ENCODE peak calls at places on chromosomes 12 and 14, in eight cellular contexts. One of them, this sample, is unnamed.

GRCh38 chr14:23445773-23446172 is 10.3 kb upstream of the MYH7 start:
- DNase-seq in NT2/D1: no peak
- DNase-seq in IMR-90: no peak
- DNase-seq in DND-41: no peak
- DNase-seq in heart right ventricle: no peak
- DNase-seq in ACHN: no peak
- DNase-seq in suprapubic skin: no peak
- DNase-seq in pancreas: no peak
- DNase-seq in this sample: no peak

GRCh38 chr12:25459541-25459951 is 93.5 kb downstream of the LMNTD1 start:
- DNase-seq in NT2/D1: no peak
- DNase-seq in IMR-90: no peak
- DNase-seq in DND-41: no peak
- DNase-seq in heart right ventricle: peak; percentile 36
- DNase-seq in ACHN: no peak
- DNase-seq in suprapubic skin: no peak
- DNase-seq in pancreas: peak; percentile 41
- DNase-seq in this sample: no peak

GRCh38 chr12:81077686-81078441 is at the start of gene ACSS3:
- DNase-seq in NT2/D1: peak; percentile 66
- DNase-seq in IMR-90: no peak
- DNase-seq in DND-41: no peak
- DNase-seq in heart right ventricle: peak; percentile 65
- DNase-seq in ACHN: peak; percentile 60
- DNase-seq in suprapubic skin: peak; percentile 73
- DNase-seq in pancreas: peak; percentile 64
- DNase-seq in this sample: no peak

GRCh38 chr12:79008591-79008990 is 144.0 kb downstream of the SYT1 start:
- DNase-seq in NT2/D1: no peak
- DNase-seq in IMR-90: no peak
- DNase-seq in DND-41: no peak
- DNase-seq in heart right ventricle: no peak
- DNase-seq in ACHN: no peak
- DNase-seq in suprapubic skin: no peak
- DNase-seq in pancreas: no peak
- DNase-seq in this sample: no peak

GRCh38 chr14:76461886-76462285 is 85.9 kb downstream of the ESRRB start:
- DNase-seq in NT2/D1: no peak
- DNase-seq in IMR-90: no peak
- DNase-seq in DND-41: no peak
- DNase-seq in heart right ventricle: no peak
- DNase-seq in ACHN: no peak
- DNase-seq in suprapubic skin: no peak
- DNase-seq in pancreas: no peak
- DNase-seq in this sample: no peak

GRCh38 chr14:99715266-99716000 is 31.3 kb downstream of the CYP46A1 start:
- DNase-seq in NT2/D1: no peak
- DNase-seq in IMR-90: no peak
- DNase-seq in DND-41: no peak
- DNase-seq in heart right ventricle: no peak
- DNase-seq in ACHN: no peak
- DNase-seq in suprapubic skin: no peak
- DNase-seq in pancreas: no peak
- DNase-seq in this sample: no peak

GRCh38 chr14:102316048-102316745 is 3.3 kb upstream of the ZNF839 start:
- DNase-seq in NT2/D1: no peak
- DNase-seq in IMR-90: peak; percentile 75
- DNase-seq in DND-41: no peak
- DNase-seq in heart right ventricle: no peak
- DNase-seq in ACHN: peak; percentile 32
- DNase-seq in suprapubic skin: no peak
- DNase-seq in pancreas: no peak
- DNase-seq in this sample: peak; percentile 27

GRCh38 chr12:102769323-102769916 is 147.6 kb downstream of the PAH start:
- DNase-seq in NT2/D1: peak; percentile 63
- DNase-seq in IMR-90: peak; percentile 58
- DNase-seq in DND-41: peak; percentile 48
- DNase-seq in heart right ventricle: peak; percentile 23
- DNase-seq in ACHN: peak; percentile 74
- DNase-seq in suprapubic skin: peak; percentile 65
- DNase-seq in pancreas: no peak
- DNase-seq in this sample: no peak

GRCh38 chr14:25537846-25538455 is 488.0 kb upstream of the STXBP6 start:
- DNase-seq in NT2/D1: peak; percentile 30
- DNase-seq in IMR-90: no peak
- DNase-seq in DND-41: peak; percentile 35
- DNase-seq in heart right ventricle: no peak
- DNase-seq in ACHN: peak; percentile 51
- DNase-seq in suprapubic skin: no peak
- DNase-seq in pancreas: no peak
- DNase-seq in this sample: no peak

GRCh38 chr12:46475972-46476645 is 103.5 kb upstream of the SLC38A2 start:
- DNase-seq in NT2/D1: no peak
- DNase-seq in IMR-90: no peak
- DNase-seq in DND-41: no peak
- DNase-seq in heart right ventricle: no peak
- DNase-seq in ACHN: no peak
- DNase-seq in suprapubic skin: no peak
- DNase-seq in pancreas: no peak
- DNase-seq in this sample: no peak

GRCh38 chr12:69698054-69698453 is 1.0 kb downstream of the BEST3 start:
- DNase-seq in NT2/D1: no peak
- DNase-seq in IMR-90: no peak
- DNase-seq in DND-41: no peak
- DNase-seq in heart right ventricle: no peak
- DNase-seq in ACHN: no peak
- DNase-seq in suprapubic skin: no peak
- DNase-seq in pancreas: no peak
- DNase-seq in this sample: no peak

GRCh38 chr14:74585406-74586335 is 26.4 kb downstream of the LTBP2 start:
- DNase-seq in NT2/D1: no peak
- DNase-seq in IMR-90: no peak
- DNase-seq in DND-41: no peak
- DNase-seq in heart right ventricle: no peak
- DNase-seq in ACHN: no peak
- DNase-seq in suprapubic skin: no peak
- DNase-seq in pancreas: peak; percentile 51
- DNase-seq in this sample: no peak

GRCh38 chr12:129570796-129571400 is 332.9 kb downstream of the TMEM132D start:
- DNase-seq in NT2/D1: no peak
- DNase-seq in IMR-90: no peak
- DNase-seq in DND-41: no peak
- DNase-seq in heart right ventricle: no peak
- DNase-seq in ACHN: no peak
- DNase-seq in suprapubic skin: no peak
- DNase-seq in pancreas: no peak
- DNase-seq in this sample: no peak

GRCh38 chr12:132638541-132639408 is 20.2 kb downstream of the P2RX2 start:
- DNase-seq in NT2/D1: no peak
- DNase-seq in IMR-90: peak; percentile 60
- DNase-seq in DND-41: peak; percentile 39
- DNase-seq in heart right ventricle: no peak
- DNase-seq in ACHN: peak; percentile 47
- DNase-seq in suprapubic skin: no peak
- DNase-seq in pancreas: peak; percentile 32
- DNase-seq in this sample: no peak

GRCh38 chr14:100281286-100282082 is 24.8 kb downstream of the SLC25A29 start:
- DNase-seq in NT2/D1: no peak
- DNase-seq in IMR-90: no peak
- DNase-seq in DND-41: no peak
- DNase-seq in heart right ventricle: no peak
- DNase-seq in ACHN: no peak
- DNase-seq in suprapubic skin: no peak
- DNase-seq in pancreas: peak; percentile 17
- DNase-seq in this sample: no peak

GRCh38 chr12:58648151-58648550 is 272.2 kb downstream of the LRIG3 start:
- DNase-seq in NT2/D1: no peak
- DNase-seq in IMR-90: no peak
- DNase-seq in DND-41: no peak
- DNase-seq in heart right ventricle: no peak
- DNase-seq in ACHN: no peak
- DNase-seq in suprapubic skin: no peak
- DNase-seq in pancreas: no peak
- DNase-seq in this sample: no peak

GRCh38 chr12:113185180-113186032 is at the start of the genes DDX54 and RITA1:
- DNase-seq in NT2/D1: peak; percentile 80
- DNase-seq in IMR-90: peak; percentile 61
- DNase-seq in DND-41: peak; percentile 81
- DNase-seq in heart right ventricle: peak; percentile 79
- DNase-seq in ACHN: peak; percentile 77
- DNase-seq in suprapubic skin: peak; percentile 89
- DNase-seq in pancreas: peak; percentile 91
- DNase-seq in this sample: peak; percentile 83

GRCh38 chr14:22822619-22823551 is 6.8 kb upstream of the MRPL52 start:
- DNase-seq in NT2/D1: peak; percentile 78
- DNase-seq in IMR-90: peak; percentile 86
- DNase-seq in DND-41: no peak
- DNase-seq in heart right ventricle: peak; percentile 82
- DNase-seq in ACHN: peak; percentile 79
- DNase-seq in suprapubic skin: peak; percentile 88
- DNase-seq in pancreas: peak; percentile 77
- DNase-seq in this sample: peak; percentile 58

GRCh38 chr14:103702497-103703432 is 12.5 kb downstream of the XRCC3 start:
- DNase-seq in NT2/D1: no peak
- DNase-seq in IMR-90: no peak
- DNase-seq in DND-41: no peak
- DNase-seq in heart right ventricle: peak; percentile 10
- DNase-seq in ACHN: no peak
- DNase-seq in suprapubic skin: peak; percentile 49
- DNase-seq in pancreas: peak; percentile 55
- DNase-seq in this sample: no peak

GRCh38 chr12:118467576-118467975 is 91.2 kb downstream of the SUDS3 start:
- DNase-seq in NT2/D1: no peak
- DNase-seq in IMR-90: no peak
- DNase-seq in DND-41: no peak
- DNase-seq in heart right ventricle: no peak
- DNase-seq in ACHN: no peak
- DNase-seq in suprapubic skin: no peak
- DNase-seq in pancreas: no peak
- DNase-seq in this sample: no peak

GRCh38 chr12:90940872-90941499 is 14.0 kb downstream of the CCER1 start:
- DNase-seq in NT2/D1: no peak
- DNase-seq in IMR-90: peak; percentile 76
- DNase-seq in DND-41: no peak
- DNase-seq in heart right ventricle: no peak
- DNase-seq in ACHN: peak; percentile 75
- DNase-seq in suprapubic skin: no peak
- DNase-seq in pancreas: no peak
- DNase-seq in this sample: no peak

GRCh38 chr12:5798242-5799015 is 146.6 kb downstream of the ANO2 start:
- DNase-seq in NT2/D1: no peak
- DNase-seq in IMR-90: no peak
- DNase-seq in DND-41: no peak
- DNase-seq in heart right ventricle: no peak
- DNase-seq in ACHN: no peak
- DNase-seq in suprapubic skin: no peak
- DNase-seq in pancreas: no peak
- DNase-seq in this sample: no peak

GRCh38 chr12:52231305-52232232 is 1.5 kb upstream of the KRT7 start:
- DNase-seq in NT2/D1: no peak
- DNase-seq in IMR-90: no peak
- DNase-seq in DND-41: no peak
- DNase-seq in heart right ventricle: no peak
- DNase-seq in ACHN: no peak
- DNase-seq in suprapubic skin: peak; percentile 68
- DNase-seq in pancreas: no peak
- DNase-seq in this sample: no peak

GRCh38 chr14:22814945-22815713 is at the start of gene SLC7A7:
- DNase-seq in NT2/D1: no peak
- DNase-seq in IMR-90: no peak
- DNase-seq in DND-41: no peak
- DNase-seq in heart right ventricle: no peak
- DNase-seq in ACHN: no peak
- DNase-seq in suprapubic skin: no peak
- DNase-seq in pancreas: no peak
- DNase-seq in this sample: no peak

GRCh38 chr14:35149239-35149638 is 26.9 kb downstream of the PRORP start:
- DNase-seq in NT2/D1: no peak
- DNase-seq in IMR-90: no peak
- DNase-seq in DND-41: no peak
- DNase-seq in heart right ventricle: no peak
- DNase-seq in ACHN: no peak
- DNase-seq in suprapubic skin: no peak
- DNase-seq in pancreas: no peak
- DNase-seq in this sample: no peak

GRCh38 chr14:95137804-95138167 is 19.5 kb downstream of the DICER1 start:
- DNase-seq in NT2/D1: no peak
- DNase-seq in IMR-90: no peak
- DNase-seq in DND-41: no peak
- DNase-seq in heart right ventricle: no peak
- DNase-seq in ACHN: no peak
- DNase-seq in suprapubic skin: no peak
- DNase-seq in pancreas: no peak
- DNase-seq in this sample: no peak

GRCh38 chr14:63848890-63849289 is 3.9 kb upstream of the SYNE2 start:
- DNase-seq in NT2/D1: no peak
- DNase-seq in IMR-90: no peak
- DNase-seq in DND-41: no peak
- DNase-seq in heart right ventricle: no peak
- DNase-seq in ACHN: no peak
- DNase-seq in suprapubic skin: no peak
- DNase-seq in pancreas: no peak
- DNase-seq in this sample: no peak

GRCh38 chr12:6871052-6871957 is 1.8 kb downstream of the SPSB2 start:
- DNase-seq in NT2/D1: no peak
- DNase-seq in IMR-90: no peak
- DNase-seq in DND-41: peak; percentile 34
- DNase-seq in heart right ventricle: no peak
- DNase-seq in ACHN: peak; percentile 67
- DNase-seq in suprapubic skin: no peak
- DNase-seq in pancreas: peak; percentile 67
- DNase-seq in this sample: no peak

GRCh38 chr14:75294649-75295033 is 16.0 kb downstream of the FOS start:
- DNase-seq in NT2/D1: no peak
- DNase-seq in IMR-90: no peak
- DNase-seq in DND-41: no peak
- DNase-seq in heart right ventricle: no peak
- DNase-seq in ACHN: no peak
- DNase-seq in suprapubic skin: no peak
- DNase-seq in pancreas: no peak
- DNase-seq in this sample: no peak

GRCh38 chr12:56772625-56773024 is 9.5 kb downstream of the HSD17B6 start:
- DNase-seq in NT2/D1: no peak
- DNase-seq in IMR-90: no peak
- DNase-seq in DND-41: no peak
- DNase-seq in heart right ventricle: no peak
- DNase-seq in ACHN: no peak
- DNase-seq in suprapubic skin: no peak
- DNase-seq in pancreas: no peak
- DNase-seq in this sample: no peak

GRCh38 chr12:48744251-48745008 is 27.9 kb upstream of the CCNT1 start:
- DNase-seq in NT2/D1: no peak
- DNase-seq in IMR-90: no peak
- DNase-seq in DND-41: no peak
- DNase-seq in heart right ventricle: no peak
- DNase-seq in ACHN: no peak
- DNase-seq in suprapubic skin: no peak
- DNase-seq in pancreas: no peak
- DNase-seq in this sample: no peak

GRCh38 chr12:77888611-77889010 is 57.9 kb downstream of the NAV3 start:
- DNase-seq in NT2/D1: no peak
- DNase-seq in IMR-90: peak; percentile 75
- DNase-seq in DND-41: no peak
- DNase-seq in heart right ventricle: no peak
- DNase-seq in ACHN: peak; percentile 10
- DNase-seq in suprapubic skin: no peak
- DNase-seq in pancreas: no peak
- DNase-seq in this sample: no peak

GRCh38 chr14:84340938-84341337 is 1189.0 kb upstream of the FLRT2 start:
- DNase-seq in NT2/D1: no peak
- DNase-seq in IMR-90: peak; percentile 50
- DNase-seq in DND-41: no peak
- DNase-seq in heart right ventricle: no peak
- DNase-seq in ACHN: no peak
- DNase-seq in suprapubic skin: no peak
- DNase-seq in pancreas: no peak
- DNase-seq in this sample: no peak

GRCh38 chr12:71018682-71019081 is 98.1 kb upstream of the PTPRR start:
- DNase-seq in NT2/D1: no peak
- DNase-seq in IMR-90: no peak
- DNase-seq in DND-41: no peak
- DNase-seq in heart right ventricle: no peak
- DNase-seq in ACHN: no peak
- DNase-seq in suprapubic skin: no peak
- DNase-seq in pancreas: no peak
- DNase-seq in this sample: no peak